ENCODE peak calls at places on chromosomes 13 and 19, in five cellular contexts. Y is HepG2, E is SK-N-SH, F is transverse colon, I is stomach. Z is an unnamed sample.

GRCh38 chr19:57583521-57584416 is at the start of gene ZIK1:
- DNase-seq in Y (peak; percentile 83), E (peak; percentile 97), F (peak; percentile 84), I (peak; percentile 75), Z (peak; percentile 95)

GRCh38 chr13:22077205-22077683 is 406.4 kb downstream of the FGF9 start:
- DNase-seq in Y (no peak), E (no peak), F (no peak), I (no peak), Z (no peak)

GRCh38 chr13:94617389-94618000 is 15.8 kb downstream of the GPR180 start:
- DNase-seq in Y (peak; percentile 21), E (peak; percentile 32), F (no peak), I (no peak), Z (no peak)

GRCh38 chr19:47447470-47448359 is 24.0 kb downstream of the SLC8A2 start:
- DNase-seq in Y (peak; percentile 31), E (peak; percentile 97), F (peak; percentile 41), I (peak; percentile 28), Z (no peak)

GRCh38 chr13:23871616-23872220 is 17.5 kb downstream of the MIPEP start:
- DNase-seq in Y (peak; percentile 39), E (peak; percentile 46), F (no peak), I (no peak), Z (no peak)

GRCh38 chr19:7257148-7258041 is 36.8 kb downstream of the INSR start:
- DNase-seq in Y (peak; percentile 68), E (no peak), F (peak; percentile 24), I (peak; percentile 59), Z (peak; percentile 74)

GRCh38 chr13:41565221-41565620 is 107.9 kb downstream of the RGCC start:
- DNase-seq in Y (peak; percentile 24), E (no peak), F (no peak), I (no peak), Z (no peak)

GRCh38 chr19:8392017-8392591 is 1.9 kb downstream of the RAB11B start:
- DNase-seq in Y (no peak), E (peak; percentile 57), F (no peak), I (peak; percentile 81), Z (peak; percentile 83)

GRCh38 chr19:45037393-45038169 is 1.3 kb upstream of the CLASRP start:
- DNase-seq in Y (no peak), E (no peak), F (no peak), I (no peak), Z (no peak)

DNA sequence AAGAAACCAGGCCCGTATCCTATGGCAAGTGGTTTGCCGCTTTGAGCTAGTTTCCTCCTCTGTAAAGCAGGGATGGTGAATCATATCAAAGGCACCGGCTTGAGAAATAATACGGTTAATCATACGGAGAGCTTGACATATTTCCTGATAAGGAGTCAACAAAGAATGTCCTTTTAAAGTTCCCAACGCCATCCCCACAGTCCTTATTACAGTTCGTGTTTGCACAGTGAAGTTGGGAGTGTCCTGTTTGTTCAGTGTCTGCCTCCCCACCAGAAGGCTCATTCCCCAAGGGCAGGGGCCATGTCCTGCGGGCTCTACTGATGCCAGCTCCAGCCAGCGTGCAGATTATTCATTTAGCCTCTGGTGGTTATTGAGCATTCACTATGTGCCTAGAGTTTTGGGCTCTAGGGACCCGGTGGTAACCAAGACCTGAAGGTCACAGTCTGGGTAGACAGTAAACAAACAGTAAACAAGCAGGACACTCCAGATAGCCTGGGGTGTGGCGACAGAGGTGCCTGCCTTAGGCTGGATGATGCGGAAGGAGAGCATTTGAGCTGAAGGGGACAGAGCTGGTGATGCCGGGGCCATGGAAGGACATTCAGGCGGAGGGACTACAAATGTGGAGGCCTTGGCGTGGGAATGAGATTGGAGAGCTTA is 6.3 kb downstream of the GRAMD1A start:
- DNase-seq in Y (peak; percentile 99), E (no peak), F (peak; percentile 71), I (peak; percentile 78), Z (no peak)
- TF ChIP-seq EP300 in Y (peak; percentile 82), E (no peak), F (peak; percentile 26), I (no peak), Z (no peak)

GRCh38 chr19:4604912-4605311 is 34.4 kb upstream of the TNFAIP8L1 start:
- DNase-seq in Y (no peak), E (no peak), F (no peak), I (no peak), Z (no peak)
- TF ChIP-seq POLR2AphosphoS5 in Y (no peak), E (no peak), F (no peak), I (no peak), Z (no peak)

GRCh38 chr19:11091343-11092153 is 2.3 kb downstream of the LDLR start:
- DNase-seq in Y (peak; percentile 94), E (no peak), F (peak; percentile 79), I (peak; percentile 67), Z (peak; percentile 89)
- TF ChIP-seq EP300 in Y (no peak), E (no peak), F (peak; percentile 15), I (no peak), Z (no peak)

GRCh38 chr19:4029247-4029614 is 21.7 kb downstream of the PIAS4 start:
- DNase-seq in Y (no peak), E (no peak), F (no peak), I (no peak), Z (no peak)
- TF ChIP-seq POLR2AphosphoS5 in Y (no peak), E (no peak), F (peak; percentile 4), I (no peak), Z (no peak)

DNA sequence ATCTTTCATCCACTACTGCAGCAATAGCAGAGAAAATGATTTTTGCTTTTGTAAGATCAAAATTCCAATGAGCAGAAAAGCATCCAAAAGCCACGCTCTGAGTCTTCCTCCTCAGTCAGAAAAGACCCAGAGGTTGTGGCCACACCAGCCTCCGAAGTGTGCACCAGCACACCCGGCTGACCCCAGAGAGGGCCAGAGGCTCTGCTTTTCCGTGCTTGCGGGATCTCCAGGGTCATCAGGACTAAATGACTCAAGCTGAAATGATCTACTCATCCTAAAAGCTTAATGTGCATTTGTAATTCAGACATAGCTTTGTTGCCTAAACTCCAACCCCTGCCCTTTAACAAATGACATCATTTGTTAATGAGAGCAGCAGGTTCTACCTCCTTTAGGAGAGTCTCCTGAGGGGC is 16.5 kb downstream of the RXFP2 start:
- DNase-seq in Y (no peak), E (no peak), F (no peak), I (no peak), Z (no peak)
- TF ChIP-seq EP300 in Y (no peak), E (no peak), F (no peak), I (no peak), Z (no peak)

GRCh38 chr19:2227415-2228156 is 8.5 kb downstream of the PLEKHJ1 start:
- DNase-seq in Y (no peak), E (no peak), F (peak; percentile 71), I (no peak), Z (no peak)

GRCh38 chr19:2230029-2230531 is 6.0 kb downstream of the PLEKHJ1 start:
- DNase-seq in Y (no peak), E (no peak), F (no peak), I (no peak), Z (no peak)

GRCh38 chr19:2226840-2227360 is 9.2 kb downstream of the PLEKHJ1 start:
- DNase-seq in Y (no peak), E (no peak), F (no peak), I (no peak), Z (no peak)

GRCh38 chr19:2229103-2230028 is 6.8 kb downstream of the PLEKHJ1 start:
- DNase-seq in Y (no peak), E (no peak), F (no peak), I (peak; percentile 51), Z (no peak)

GRCh38 chr19:2228157-2229030 is 7.7 kb downstream of the PLEKHJ1 start:
- DNase-seq in Y (no peak), E (no peak), F (no peak), I (no peak), Z (no peak)
- TF ChIP-seq POLR2AphosphoS5 in Y (no peak), E (no peak), F (no peak), I (no peak), Z (no peak)

GRCh38 chr19:41956621-41957020 is 2.5 kb downstream of the RABAC1 start:
- DNase-seq in Y (no peak), E (no peak), F (peak; percentile 50), I (no peak), Z (no peak)
- TF ChIP-seq EP300 in Y (no peak), E (no peak), F (no peak), I (no peak), Z (no peak)

DNA sequence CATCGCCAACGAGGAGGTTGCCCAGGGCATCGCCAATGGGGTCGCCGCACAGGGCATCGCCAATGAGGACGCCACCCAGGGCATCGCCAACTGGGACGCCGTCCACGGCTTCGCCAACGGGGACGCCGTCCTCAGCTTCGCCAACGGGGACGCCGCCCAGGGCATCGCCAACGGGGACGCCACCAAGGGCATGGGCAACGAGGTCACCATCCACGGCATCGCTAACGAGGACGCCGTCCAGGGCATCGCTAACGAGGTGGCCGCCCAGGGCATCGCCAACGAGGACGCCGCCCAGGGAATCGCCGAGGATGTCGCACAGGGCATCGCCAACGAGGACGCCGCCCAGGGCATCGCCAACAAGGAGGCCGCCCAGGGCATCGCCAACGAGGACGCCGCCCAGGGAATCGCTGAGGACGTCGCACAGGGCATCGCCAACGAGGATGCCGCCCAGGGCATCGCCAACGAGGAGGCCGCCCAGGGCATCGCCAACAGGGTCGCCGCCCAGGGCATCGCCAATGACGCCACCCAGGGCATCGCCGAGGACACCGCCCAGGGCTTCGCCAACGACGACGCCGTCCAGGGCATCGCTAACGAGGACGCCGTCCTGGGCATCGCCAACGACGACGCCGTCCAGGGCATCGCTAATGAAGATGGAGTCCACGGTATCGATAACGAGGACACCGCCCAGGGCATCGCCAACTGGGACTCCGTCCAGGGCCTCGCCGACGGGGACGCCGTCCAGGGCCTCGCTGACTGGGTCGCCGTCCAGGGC is 945.7 kb downstream of the TUBA3C start:
- DNase-seq in Y (no peak), E (no peak), F (no peak), I (no peak), Z (no peak)
- TF ChIP-seq POLR2AphosphoS5 in Y (no peak), E (no peak), F (no peak), I (no peak), Z (no peak)

Z was measured in sigmoid colon.